ENCODE peak calls at places on chromosomes 4 and X, in six cellular contexts. N, I, K, Z, A and D are unnamed samples.

GRCh38 chr4:159106636-159107035 is 3.8 kb downstream of the RAPGEF2 start:
- DNase-seq in N (no peak), I (no peak), K (no peak), Z (no peak), A (no peak), D (no peak)

GRCh38 chr4:74104145-74104544 is 5.2 kb upstream of the CXCL2 start:
- DNase-seq in N (no peak), I (peak; percentile 79), K (peak; percentile 27), Z (no peak), A (no peak), D (no peak)

GRCh38 chr4:159787901-159788300 is 685.0 kb downstream of the RAPGEF2 start:
- DNase-seq in N (no peak), I (no peak), K (no peak), Z (no peak), A (no peak), D (no peak)

GRCh38 chr4:184748251-184748652 is 14.4 kb upstream of the CENPU start:
- DNase-seq in N (no peak), I (no peak), K (no peak), Z (no peak), A (no peak), D (peak; percentile 66)

GRCh38 chrX:47513697-47514085 is 30.7 kb upstream of the ZNF41 start:
- DNase-seq in N (peak; percentile 17), I (no peak), K (no peak), Z (no peak), A (no peak), D (no peak)

GRCh38 chr4:184216436-184217004 is 1.2 kb downstream of the ENPP6 start:
- DNase-seq in N (no peak), I (no peak), K (no peak), Z (no peak), A (no peak), D (no peak)

GRCh38 chr4:121885115-121885514 is 14.8 kb upstream of the BBS7 start:
- DNase-seq in N (no peak), I (peak; percentile 3), K (no peak), Z (no peak), A (no peak), D (no peak)

GRCh38 chr4:26372076-26372475 is 51.3 kb downstream of the RBPJ start:
- DNase-seq in N (no peak), I (no peak), K (no peak), Z (no peak), A (no peak), D (no peak)

GRCh38 chrX:30620980-30621716 is 32.1 kb upstream of the GK start:
- DNase-seq in N (peak; percentile 80), I (peak; percentile 83), K (peak; percentile 67), Z (no peak), A (peak; percentile 82), D (peak; percentile 66)

GRCh38 chrX:153657161-153657560 is 10.2 kb downstream of the DUSP9 start:
- DNase-seq in N (no peak), I (no peak), K (peak; percentile 6), Z (no peak), A (no peak), D (no peak)

GRCh38 chrX:153659268-153659667 is 12.3 kb downstream of the DUSP9 start:
- DNase-seq in N (no peak), I (no peak), K (no peak), Z (no peak), A (no peak), D (no peak)

GRCh38 chrX:153665726-153666306 is 7.8 kb downstream of the PNCK start:
- DNase-seq in N (no peak), I (no peak), K (no peak), Z (no peak), A (no peak), D (no peak)

GRCh38 chrX:153667281-153667831 is 6.3 kb downstream of the PNCK start:
- DNase-seq in N (no peak), I (no peak), K (no peak), Z (no peak), A (no peak), D (no peak)

GRCh38 chrX:153662266-153662665 is 11.3 kb downstream of the PNCK start:
- DNase-seq in N (peak; percentile 12), I (peak; percentile 33), K (no peak), Z (peak; percentile 63), A (no peak), D (no peak)
- TF ChIP-seq CTCF in N (peak; percentile 58), I (peak; percentile 42), K (peak; percentile 28), Z (peak; percentile 34), A (peak; percentile 73), D (peak; percentile 38)

GRCh38 chr4:15779336-15779735 is 1.2 kb downstream of the CD38 start:
- DNase-seq in N (peak; percentile 59), I (peak; percentile 87), K (peak; percentile 31), Z (peak; percentile 32), A (no peak), D (no peak)

GRCh38 chr4:15778191-15778741 is at the start of gene CD38:
- DNase-seq in N (peak; percentile 8), I (peak; percentile 20), K (no peak), Z (peak; percentile 47), A (no peak), D (no peak)

GRCh38 chr4:15779789-15780188 is 1.7 kb downstream of the CD38 start:
- DNase-seq in N (no peak), I (peak; percentile 17), K (no peak), Z (no peak), A (no peak), D (no peak)

GRCh38 chr4:15777697-15778096 is 431 bp upstream of the CD38 start:
- DNase-seq in N (no peak), I (no peak), K (no peak), Z (no peak), A (no peak), D (no peak)

GRCh38 chr4:15778742-15779231 is 659 bp downstream of the CD38 start:
- DNase-seq in N (peak; percentile 28), I (peak; percentile 32), K (no peak), Z (peak; percentile 33), A (no peak), D (no peak)
- TF ChIP-seq CTCF in N (no peak), I (no peak), K (no peak), Z (no peak), A (no peak), D (no peak)

GRCh38 chrX:108537005-108537404 is 97.4 kb downstream of the COL4A5 start:
- DNase-seq in N (peak; percentile 64), I (peak; percentile 61), K (no peak), Z (peak; percentile 24), A (peak; percentile 26), D (no peak)
- TF ChIP-seq CTCF in N (peak; percentile 61), I (peak; percentile 59), K (peak; percentile 46), Z (peak; percentile 91), A (peak; percentile 81), D (peak; percentile 75)

GRCh38 chrX:76109654-76110053 is 63.2 kb upstream of the PBDC1 start:
- DNase-seq in N (no peak), I (no peak), K (no peak), Z (no peak), A (no peak), D (no peak)
- TF ChIP-seq CTCF in N (no peak), I (no peak), K (no peak), Z (no peak), A (peak; percentile 20), D (peak; percentile 4)

GRCh38 chrX:79482686-79483085 is 115.6 kb upstream of the ITM2A start:
- DNase-seq in N (no peak), I (no peak), K (no peak), Z (no peak), A (no peak), D (no peak)

DNA sequence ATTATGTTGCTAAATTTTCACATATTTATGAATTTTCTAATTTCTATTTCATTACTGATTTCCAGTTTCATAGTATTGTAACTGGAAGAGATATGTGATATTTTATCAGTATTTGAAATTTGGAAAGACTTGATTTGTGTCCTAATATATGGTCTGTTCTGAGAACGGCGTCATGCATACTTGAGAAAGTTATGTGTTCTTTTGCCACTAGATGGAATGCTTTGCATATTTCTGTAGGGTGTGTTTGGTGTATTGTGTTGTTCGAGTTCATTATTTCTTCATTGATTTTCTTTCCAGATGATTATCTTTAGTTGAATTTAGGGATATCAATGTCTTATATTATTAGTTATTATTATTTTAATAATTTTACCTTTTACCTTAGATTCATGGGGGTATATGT is 110.6 kb upstream of the ITM2A start:
- DNase-seq in N (no peak), I (no peak), K (no peak), Z (no peak), A (no peak), D (peak; percentile 21)
- TF ChIP-seq CTCF in N (no peak), I (no peak), K (no peak), Z (no peak), A (no peak), D (no peak)

GRCh38 chrX:71859637-71860036 is 51.0 kb upstream of the NHSL2 start:
- DNase-seq in N (peak; percentile 37), I (peak; percentile 54), K (no peak), Z (peak; percentile 45), A (peak; percentile 17), D (no peak)
- TF ChIP-seq CTCF in N (peak; percentile 68), I (peak; percentile 43), K (peak; percentile 52), Z (peak; percentile 52), A (peak; percentile 74), D (peak; percentile 61)

GRCh38 chr4:3783691-3784306 is 17.6 kb downstream of the ADRA2C start:
- DNase-seq in N (peak; percentile 11), I (no peak), K (no peak), Z (peak; percentile 68), A (no peak), D (no peak)
- TF ChIP-seq CTCF in N (peak; percentile 29), I (peak; percentile 21), K (peak; percentile 32), Z (peak; percentile 63), A (no peak), D (no peak)

GRCh38 chr4:153530284-153530995 is 64.3 kb downstream of the TMEM131L start:
- DNase-seq in N (no peak), I (no peak), K (no peak), Z (no peak), A (no peak), D (no peak)

GRCh38 chr4:153529646-153530045 is 63.5 kb downstream of the TMEM131L start:
- DNase-seq in N (no peak), I (peak; percentile 66), K (no peak), Z (no peak), A (no peak), D (no peak)

GRCh38 chr4:153532636-153533035 is 66.5 kb downstream of the TMEM131L start:
- DNase-seq in N (no peak), I (no peak), K (no peak), Z (no peak), A (no peak), D (no peak)

GRCh38 chr4:153532227-153532626 is 66.1 kb downstream of the TMEM131L start:
- DNase-seq in N (no peak), I (no peak), K (no peak), Z (no peak), A (no peak), D (no peak)

GRCh38 chr4:153530996-153531375 is 64.8 kb downstream of the TMEM131L start:
- DNase-seq in N (no peak), I (no peak), K (no peak), Z (no peak), A (no peak), D (no peak)
- TF ChIP-seq CTCF in N (peak; percentile 48), I (peak; percentile 19), K (no peak), Z (no peak), A (peak; percentile 44), D (peak; percentile 9)

DNA sequence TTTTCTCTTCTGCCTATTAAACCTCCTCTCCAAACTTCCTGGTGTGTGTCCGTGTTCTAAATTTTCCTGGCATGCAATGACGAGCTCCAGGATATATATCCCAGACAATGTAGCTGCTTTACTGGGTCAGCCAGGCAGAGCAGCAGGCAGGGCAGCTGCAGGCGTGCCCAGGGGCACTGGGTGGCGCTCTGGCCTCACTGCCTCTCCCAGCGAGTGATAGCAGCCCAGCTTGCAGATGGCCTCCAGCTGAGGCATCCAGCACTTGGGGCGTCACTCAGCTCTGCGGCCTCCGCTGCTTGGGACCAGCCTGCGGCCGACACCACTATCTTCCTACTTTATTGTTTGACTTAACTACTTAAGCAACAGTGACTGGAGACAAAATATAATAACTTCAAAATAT is 23.0 kb upstream of the UBA6 start:
- DNase-seq in N (no peak), I (no peak), K (no peak), Z (no peak), A (no peak), D (no peak)
- TF ChIP-seq CTCF in N (peak; percentile 19), I (peak; percentile 20), K (no peak), Z (no peak), A (peak; percentile 31), D (peak; percentile 56)